ENCODE peak calls at places on chromosomes 2 and 18, in six cellular contexts. I is ELR; Y is ACHN; P is activated naive CD8-positive, alpha-beta T cell treated with anti-CD3 and anti-CD28 coated beads, Interleukin-2, amount 50 U/mL, for 24 hours; U is cardiac muscle cell; B is germinal center. D is an unnamed sample.

GRCh38 chr2:110650346-110650745 is 27.5 kb downstream of the BUB1 start:
- DNase-seq in Y (no peak), U (no peak), P (no peak), B (no peak), I (no peak), D (no peak)

GRCh38 chr2:75494137-75494769 is 66.5 kb downstream of the EVA1A start:
- DNase-seq in Y (no peak), P (no peak), U (no peak), B (no peak), I (no peak), D (peak)

GRCh38 chr2:162521871-162522655 is 178.1 kb downstream of the GCA start:
- DNase-seq in U (no peak), I (no peak), P (no peak), Y (no peak), B (no peak), D (no peak)

GRCh38 chr18:8744656-8745055 is 39.3 kb downstream of the MTCL1 start:
- DNase-seq in P (peak), I (no peak), Y (no peak), U (no peak), B (no peak), D (no peak)

GRCh38 chr2:106537711-106538275 is 50.6 kb downstream of the CD8B2 start:
- DNase-seq in I (no peak), Y (no peak), U (no peak), B (no peak), P (no peak), D (no peak)

GRCh38 chr2:232534940-232535735 is 4.4 kb upstream of the CHRNG start:
- DNase-seq in I (no peak), P (no peak), Y (no peak), B (no peak), U (no peak), D (no peak)

GRCh38 chr2:65800998-65801397 is 368.6 kb upstream of the SPRED2 start:
- DNase-seq in B (no peak), P (no peak), I (peak), Y (peak), U (peak), D (peak)

GRCh38 chr2:479505-480161 is 191.7 kb upstream of the ALKAL2 start:
- DNase-seq in B (no peak), U (no peak), I (no peak), P (no peak), Y (peak), D (no peak)

GRCh38 chr18:58716046-58716766 is 44.9 kb downstream of the MALT1 start:
- DNase-seq in I (no peak), U (no peak), Y (no peak), B (peak), P (no peak), D (no peak)

GRCh38 chr2:65396348-65397026 is 35.9 kb downstream of the SPRED2 start:
- DNase-seq in I (no peak), U (peak), Y (no peak), B (peak), P (no peak), D (peak)

GRCh38 chr2:126406267-126406666 is 249.7 kb upstream of the GYPC start:
- DNase-seq in I (no peak), P (no peak), B (no peak), U (no peak), Y (no peak), D (no peak)

GRCh38 chr2:40844353-40845277 is 392.7 kb upstream of the SLC8A1 start:
- DNase-seq in B (no peak), P (no peak), I (peak), U (peak), Y (peak), D (no peak)

GRCh38 chr2:27407798-27408491 is 1.4 kb downstream of the PPM1G start:
- DNase-seq in Y (peak), B (peak), U (peak), P (no peak), I (peak), D (peak)

GRCh38 chr2:237124820-237125219 is 39.1 kb downstream of the COPS8 start:
- DNase-seq in B (no peak), Y (no peak), I (no peak), P (no peak), U (no peak), D (no peak)

GRCh38 chr2:54880428-54880827 is 157.0 kb downstream of the EML6 start:
- DNase-seq in B (no peak), I (no peak), P (no peak), Y (no peak), U (no peak), D (no peak)

GRCh38 chr2:64422466-64422865 is 31.5 kb upstream of the LGALSL start:
- DNase-seq in U (no peak), I (no peak), B (no peak), Y (no peak), P (no peak), D (no peak)

GRCh38 chr18:62788891-62789290 is 73.5 kb downstream of the PHLPP1 start:
- DNase-seq in Y (no peak), I (no peak), B (no peak), P (no peak), U (no peak), D (no peak)

GRCh38 chr2:58539973-58540372 is 298.8 kb upstream of the FANCL start:
- DNase-seq in P (no peak), I (peak), B (no peak), U (no peak), Y (no peak), D (no peak)

GRCh38 chr2:84901593-84902120 is 3.8 kb upstream of the TMSB10 start:
- DNase-seq in I (peak), P (no peak), B (no peak), Y (no peak), U (peak), D (peak)

GRCh38 chr2:13581471-13581870 is 864.7 kb downstream of the TRIB2 start:
- DNase-seq in U (no peak), Y (no peak), B (no peak), I (peak), P (no peak), D (no peak)

GRCh38 chr2:20930928-20931327 is 108.0 kb upstream of the LDAH start:
- DNase-seq in P (no peak), B (no peak), I (peak), U (peak), Y (peak), D (peak)

GRCh38 chr2:17573085-17573805 is 32.7 kb downstream of the VSNL1 start:
- DNase-seq in P (no peak), U (peak), B (no peak), Y (no peak), I (no peak), D (peak)

GRCh38 chr2:232772540-232772939 is 3.8 kb downstream of the KCNJ13 start:
- DNase-seq in U (no peak), B (peak), Y (no peak), P (no peak), I (no peak), D (no peak)

GRCh38 chr2:233352141-233352842 is 2.0 kb upstream of the DGKD start:
- DNase-seq in Y (no peak), I (no peak), P (no peak), U (no peak), B (no peak), D (no peak)

GRCh38 chr2:97267411-97268074 is 154.6 kb downstream of the ANKRD36 start:
- DNase-seq in Y (no peak), P (peak), B (peak), I (no peak), U (no peak), D (no peak)

GRCh38 chr18:59748628-59749360 is 51.6 kb upstream of the CCBE1 start:
- DNase-seq in P (no peak), I (peak), U (peak), Y (peak), B (no peak), D (peak)

GRCh38 chr2:191625016-191625415 is 52.9 kb upstream of the NABP1 start:
- DNase-seq in B (peak), Y (no peak), P (peak), I (no peak), U (peak), D (peak)

GRCh38 chr2:40428434-40428833 is 23.5 kb downstream of the SLC8A1 start:
- DNase-seq in B (no peak), Y (no peak), U (no peak), P (no peak), I (no peak), D (no peak)

GRCh38 chr18:45324489-45325111 is 290.7 kb upstream of the SLC14A2 start:
- DNase-seq in Y (no peak), U (peak), I (no peak), B (no peak), P (no peak), D (peak)

GRCh38 chr2:44839370-44839769 is 102.1 kb upstream of the SIX3 start:
- DNase-seq in B (no peak), I (no peak), U (no peak), Y (no peak), P (no peak), D (no peak)

GRCh38 chr2:189273734-189274133 is 94.2 kb upstream of the COL5A2 start:
- DNase-seq in B (no peak), Y (no peak), U (no peak), I (peak), P (no peak), D (no peak)

GRCh38 chr2:112869258-112869842 is 32.8 kb upstream of the IL1B start:
- DNase-seq in P (peak), Y (no peak), U (peak), B (no peak), I (peak), D (peak)

GRCh38 chr2:237886702-237887481 is 27.5 kb downstream of the RAMP1 start:
- DNase-seq in B (no peak), U (peak), P (no peak), Y (no peak), I (no peak), D (no peak)

GRCh38 chr2:225556461-225556860 is 157.0 kb downstream of the NYAP2 start:
- DNase-seq in I (peak), Y (no peak), B (no peak), P (no peak), U (no peak), D (no peak)

GRCh38 chr18:75269696-75270095 is 59.1 kb downstream of the TSHZ1 start:
- DNase-seq in B (no peak), U (no peak), P (no peak), I (no peak), Y (no peak), D (no peak)

D was measured in foreskin fibroblast.